ENCODE peak calls at places on chromosome 18, in five cellular contexts. One of them, this sample, is unnamed.

GRCh38 chr18:3886575-3887322 is 436.8 kb downstream of the TGIF1 start:
- DNase-seq in fibroblast of villous mesenchyme: no peak
- DNase-seq in SK-N-SH: no peak
- DNase-seq in epithelial cell of esophagus: no peak
- DNase-seq in cardiac muscle cell: peak
- DNase-seq in this sample: no peak

GRCh38 chr18:2916184-2916583 is 69.4 kb downstream of the EMILIN2 start:
- DNase-seq in fibroblast of villous mesenchyme: no peak
- DNase-seq in SK-N-SH: no peak
- DNase-seq in epithelial cell of esophagus: no peak
- DNase-seq in cardiac muscle cell: no peak
- DNase-seq in this sample: no peak

GRCh38 chr18:52903858-52904257 is 563.9 kb downstream of the DCC start:
- DNase-seq in fibroblast of villous mesenchyme: no peak
- DNase-seq in SK-N-SH: peak
- DNase-seq in epithelial cell of esophagus: peak
- DNase-seq in cardiac muscle cell: peak
- DNase-seq in this sample: peak

GRCh38 chr18:44939037-44939665 is 258.5 kb downstream of the SETBP1 start:
- DNase-seq in fibroblast of villous mesenchyme: no peak
- DNase-seq in SK-N-SH: no peak
- DNase-seq in epithelial cell of esophagus: peak
- DNase-seq in cardiac muscle cell: no peak
- DNase-seq in this sample: no peak

GRCh38 chr18:23918395-23919032 is 96.0 kb upstream of the TTC39C start:
- DNase-seq in fibroblast of villous mesenchyme: peak
- DNase-seq in SK-N-SH: peak
- DNase-seq in epithelial cell of esophagus: peak
- DNase-seq in cardiac muscle cell: peak
- DNase-seq in this sample: peak

GRCh38 chr18:51658436-51658835 is 461.0 kb upstream of the MEX3C start:
- DNase-seq in fibroblast of villous mesenchyme: no peak
- DNase-seq in SK-N-SH: no peak
- DNase-seq in epithelial cell of esophagus: no peak
- DNase-seq in cardiac muscle cell: no peak
- DNase-seq in this sample: no peak

GRCh38 chr18:14963246-14963645 is 215.3 kb downstream of the ANKRD30B start:
- DNase-seq in fibroblast of villous mesenchyme: no peak
- DNase-seq in SK-N-SH: no peak
- DNase-seq in epithelial cell of esophagus: no peak
- DNase-seq in cardiac muscle cell: no peak
- DNase-seq in this sample: no peak

GRCh38 chr18:68840554-68841263 is 42.8 kb downstream of the CCDC102B start:
- DNase-seq in fibroblast of villous mesenchyme: peak
- DNase-seq in SK-N-SH: no peak
- DNase-seq in epithelial cell of esophagus: peak
- DNase-seq in cardiac muscle cell: no peak
- DNase-seq in this sample: peak

GRCh38 chr18:2985628-2986027 is 27.3 kb downstream of the LPIN2 start:
- DNase-seq in fibroblast of villous mesenchyme: peak
- DNase-seq in SK-N-SH: no peak
- DNase-seq in epithelial cell of esophagus: peak
- DNase-seq in cardiac muscle cell: no peak
- DNase-seq in this sample: peak

GRCh38 chr18:26621161-26622026 is 73.0 kb upstream of the KCTD1 start:
- DNase-seq in fibroblast of villous mesenchyme: peak
- DNase-seq in SK-N-SH: peak
- DNase-seq in epithelial cell of esophagus: peak
- DNase-seq in cardiac muscle cell: peak
- DNase-seq in this sample: no peak

GRCh38 chr18:36448384-36449290 is 151.1 kb downstream of the FHOD3 start:
- DNase-seq in fibroblast of villous mesenchyme: no peak
- DNase-seq in SK-N-SH: no peak
- DNase-seq in epithelial cell of esophagus: no peak
- DNase-seq in cardiac muscle cell: no peak
- DNase-seq in this sample: no peak

GRCh38 chr18:35581555-35582309 is at the start of gene GALNT1:
- DNase-seq in fibroblast of villous mesenchyme: peak
- DNase-seq in SK-N-SH: peak
- DNase-seq in epithelial cell of esophagus: peak
- DNase-seq in cardiac muscle cell: peak
- DNase-seq in this sample: no peak

GRCh38 chr18:2853173-2853925 is 6.5 kb downstream of the EMILIN2 start:
- DNase-seq in fibroblast of villous mesenchyme: no peak
- DNase-seq in SK-N-SH: no peak
- DNase-seq in epithelial cell of esophagus: no peak
- DNase-seq in cardiac muscle cell: no peak
- DNase-seq in this sample: no peak

DNA sequence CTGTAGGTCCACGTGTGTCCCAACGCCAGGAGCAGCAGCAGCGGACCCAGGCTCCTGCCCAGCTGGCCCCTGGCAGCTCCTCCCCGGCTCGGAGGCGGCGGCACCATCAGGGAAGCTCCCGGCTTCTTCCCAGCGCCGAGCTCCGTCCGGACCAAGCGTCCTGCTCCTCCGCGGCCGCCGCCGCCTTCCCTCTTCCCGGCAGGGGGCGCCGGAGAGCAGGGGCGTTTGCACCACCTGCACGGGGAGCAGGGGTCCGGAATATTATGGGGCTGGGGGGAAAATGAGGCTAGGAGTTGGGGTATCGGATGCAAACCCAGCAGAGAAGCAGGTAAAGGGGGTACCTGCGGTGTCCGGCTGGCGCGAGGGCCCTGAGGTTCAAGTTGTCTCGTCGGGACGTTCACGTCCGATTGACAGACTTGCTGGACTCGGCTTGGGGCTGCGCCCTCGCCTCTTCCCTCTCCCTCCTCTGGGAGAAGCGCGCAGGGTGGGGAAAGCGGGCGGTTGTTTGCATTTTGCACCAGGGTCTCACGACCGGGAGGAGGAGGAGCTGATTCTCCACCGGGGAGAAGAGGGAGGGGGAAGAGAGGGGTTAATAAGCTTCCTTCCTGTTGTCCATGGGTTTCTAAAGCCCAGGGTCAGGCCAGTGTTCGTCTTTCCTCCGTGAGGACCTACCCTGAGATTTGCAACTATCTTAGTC is at the start of gene CCBE1:
- DNase-seq in fibroblast of villous mesenchyme: peak
- DNase-seq in SK-N-SH: peak
- DNase-seq in epithelial cell of esophagus: peak
- DNase-seq in cardiac muscle cell: peak
- DNase-seq in this sample: peak
- H3K4me3 ChIP-seq in fibroblast of villous mesenchyme: peak
- H3K4me3 ChIP-seq in SK-N-SH: peak
- H3K4me3 ChIP-seq in epithelial cell of esophagus: peak
- H3K4me3 ChIP-seq in cardiac muscle cell: peak
- H3K4me3 ChIP-seq in this sample: peak

GRCh38 chr18:293557-293956 is 25.7 kb upstream of the THOC1 start:
- DNase-seq in fibroblast of villous mesenchyme: peak
- DNase-seq in SK-N-SH: no peak
- DNase-seq in epithelial cell of esophagus: no peak
- DNase-seq in cardiac muscle cell: no peak
- DNase-seq in this sample: peak
- TF ChIP-seq CTCF in fibroblast of villous mesenchyme: no peak
- TF ChIP-seq CTCF in SK-N-SH: peak
- TF ChIP-seq CTCF in epithelial cell of esophagus: no peak
- TF ChIP-seq CTCF in cardiac muscle cell: peak
- TF ChIP-seq CTCF in this sample: peak

DNA sequence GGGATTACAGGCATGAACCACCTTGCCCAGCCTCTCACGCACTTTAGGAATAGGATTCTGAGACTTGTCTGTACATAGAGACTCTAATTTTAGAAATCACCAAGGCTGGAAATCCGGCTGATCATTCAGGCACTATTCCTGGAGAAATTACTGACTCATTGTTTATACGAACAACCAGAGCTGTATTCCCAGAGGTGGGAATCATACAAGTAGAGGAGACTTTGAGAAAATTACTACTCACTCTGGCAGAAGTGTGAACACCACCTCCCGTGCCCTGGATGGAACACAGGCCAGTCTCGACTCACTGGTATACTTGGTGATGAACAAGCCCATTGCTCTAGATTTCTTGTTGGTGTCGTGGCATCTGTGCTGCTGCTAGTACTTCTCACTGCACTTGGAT is 5.8 kb upstream of the ADNP2 start:
- DNase-seq in fibroblast of villous mesenchyme: peak
- DNase-seq in SK-N-SH: no peak
- DNase-seq in epithelial cell of esophagus: peak
- DNase-seq in cardiac muscle cell: no peak
- DNase-seq in this sample: peak
- H3K4me3 ChIP-seq in fibroblast of villous mesenchyme: no peak
- H3K4me3 ChIP-seq in SK-N-SH: no peak
- H3K4me3 ChIP-seq in epithelial cell of esophagus: no peak
- H3K4me3 ChIP-seq in cardiac muscle cell: no peak
- H3K4me3 ChIP-seq in this sample: no peak

DNA sequence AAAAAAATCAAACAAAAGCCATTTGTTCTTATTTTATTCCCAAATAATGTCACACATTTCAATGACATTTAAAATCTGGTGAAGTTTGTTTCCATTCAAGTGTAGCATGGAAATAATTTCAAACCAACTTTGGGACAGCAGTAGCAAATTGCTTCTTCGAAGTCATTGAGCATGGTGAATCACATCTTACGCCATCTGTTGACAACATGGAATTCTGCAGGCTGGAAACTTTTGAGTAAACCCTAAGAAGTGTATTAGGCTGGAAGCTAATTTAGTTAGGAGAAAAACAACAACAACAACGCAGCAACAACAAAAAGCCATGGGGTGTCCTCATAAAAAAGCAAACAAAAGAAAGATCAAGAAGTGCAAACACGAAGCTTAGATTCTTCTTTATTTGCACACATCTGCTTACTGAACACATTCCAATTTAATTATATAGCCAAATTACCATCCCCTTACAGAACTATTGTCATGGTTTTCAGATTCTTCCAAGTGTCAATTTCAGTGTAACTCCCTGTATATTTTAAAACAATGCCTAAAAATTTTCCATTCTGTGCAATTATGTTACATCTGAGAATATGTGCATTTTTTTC is 659.0 kb upstream of the CDH7 start:
- DNase-seq in fibroblast of villous mesenchyme: peak
- DNase-seq in SK-N-SH: peak
- DNase-seq in epithelial cell of esophagus: peak
- DNase-seq in cardiac muscle cell: peak
- DNase-seq in this sample: no peak
- TF ChIP-seq CTCF in fibroblast of villous mesenchyme: peak
- TF ChIP-seq CTCF in SK-N-SH: peak
- TF ChIP-seq CTCF in epithelial cell of esophagus: peak
- TF ChIP-seq CTCF in cardiac muscle cell: no peak
- TF ChIP-seq CTCF in this sample: peak

GRCh38 chr18:13868501-13869271 is 44.7 kb downstream of the MC5R start:
- DNase-seq in fibroblast of villous mesenchyme: no peak
- DNase-seq in SK-N-SH: no peak
- DNase-seq in epithelial cell of esophagus: no peak
- DNase-seq in cardiac muscle cell: peak
- DNase-seq in this sample: no peak
- H3K4me3 ChIP-seq in fibroblast of villous mesenchyme: no peak
- H3K4me3 ChIP-seq in SK-N-SH: no peak
- H3K4me3 ChIP-seq in epithelial cell of esophagus: no peak
- H3K4me3 ChIP-seq in cardiac muscle cell: peak
- H3K4me3 ChIP-seq in this sample: no peak

GRCh38 chr18:10442551-10442971 is 11.9 kb upstream of the APCDD1 start:
- DNase-seq in fibroblast of villous mesenchyme: peak
- DNase-seq in SK-N-SH: no peak
- DNase-seq in epithelial cell of esophagus: peak
- DNase-seq in cardiac muscle cell: no peak
- DNase-seq in this sample: peak
- TF ChIP-seq CTCF in fibroblast of villous mesenchyme: peak
- TF ChIP-seq CTCF in SK-N-SH: no peak
- TF ChIP-seq CTCF in epithelial cell of esophagus: peak
- TF ChIP-seq CTCF in cardiac muscle cell: no peak
- TF ChIP-seq CTCF in this sample: peak

DNA sequence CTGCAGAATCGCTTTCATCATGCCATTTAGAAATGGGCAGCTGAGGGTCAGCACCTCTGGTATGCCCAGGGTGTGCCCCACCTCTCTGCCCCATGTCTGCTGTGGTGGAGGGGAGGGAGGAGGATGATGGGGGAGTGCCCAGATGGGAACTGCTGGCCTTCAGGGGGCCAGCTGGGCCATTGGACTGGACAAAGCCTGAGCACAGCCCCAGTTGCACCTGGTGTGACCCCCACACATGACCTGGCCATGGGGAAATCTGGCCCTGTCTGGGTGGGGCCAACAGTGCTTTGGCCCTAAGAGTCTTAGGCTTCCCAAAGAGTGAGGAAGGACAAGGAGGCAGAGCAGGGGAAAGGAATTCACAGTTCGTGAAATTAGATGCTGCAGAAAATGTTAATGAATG is 44.1 kb downstream of the CTIF start:
- DNase-seq in fibroblast of villous mesenchyme: no peak
- DNase-seq in SK-N-SH: no peak
- DNase-seq in epithelial cell of esophagus: no peak
- DNase-seq in cardiac muscle cell: no peak
- DNase-seq in this sample: no peak
- H3K4me3 ChIP-seq in fibroblast of villous mesenchyme: no peak
- H3K4me3 ChIP-seq in SK-N-SH: no peak
- H3K4me3 ChIP-seq in epithelial cell of esophagus: no peak
- H3K4me3 ChIP-seq in cardiac muscle cell: no peak
- H3K4me3 ChIP-seq in this sample: no peak